ENCODE peak calls at places on chromosomes 5 and 9, in five cellular contexts. Z, G, B, P and E are unnamed samples. For H3K9me3, the result is how much of the 10 kb centered on the place peaks cover.

GRCh38 chr9:6907772-6908381 is 150.1 kb downstream of the KDM4C start:
- DNase-seq in Z (no peak), G (no peak), B (no peak), P (no peak), E (no peak)

GRCh38 chr9:106528158-106528557 is 334.8 kb upstream of the ZNF462 start:
- DNase-seq in Z (no peak), G (no peak), B (no peak), P (no peak), E (no peak)

GRCh38 chr5:67146574-67146973 is 50.0 kb downstream of the CD180 start:
- DNase-seq in Z (no peak), G (no peak), B (no peak), P (no peak), E (no peak)

GRCh38 chr9:297104-297794 is 82.6 kb downstream of the DOCK8 start:
- DNase-seq in Z (no peak), G (no peak), B (no peak), P (no peak), E (peak)

GRCh38 chr5:173196133-173196952 is 38.7 kb downstream of the NKX2-5 start:
- DNase-seq in Z (no peak), G (no peak), B (no peak), P (no peak), E (no peak)

GRCh38 chr9:136588663-136589464 is 43.0 kb upstream of the NOTCH1 start:
- DNase-seq in Z (no peak), G (no peak), B (no peak), P (no peak), E (no peak)

GRCh38 chr5:160047362-160047761 is 38.4 kb downstream of the TTC1 start:
- DNase-seq in Z (no peak), G (no peak), B (no peak), P (no peak), E (no peak)

GRCh38 chr5:17289681-17290619 is 72.5 kb downstream of the BASP1 start:
- DNase-seq in Z (no peak), G (no peak), B (no peak), P (no peak), E (no peak)

GRCh38 chr5:133552925-133553525 is 59.3 kb downstream of the FSTL4 start:
- DNase-seq in Z (no peak), G (peak), B (peak), P (peak), E (no peak)

GRCh38 chr9:114709636-114710035 is 27.6 kb upstream of the TEX48 start:
- DNase-seq in Z (no peak), G (no peak), B (no peak), P (no peak), E (no peak)

GRCh38 chr9:91033802-91034201 is 232.2 kb downstream of the SYK start:
- DNase-seq in Z (no peak), G (no peak), B (peak), P (peak), E (no peak)

GRCh38 chr5:66923922-66924321 is 272.7 kb downstream of the CD180 start:
- DNase-seq in Z (no peak), G (no peak), B (no peak), P (no peak), E (no peak)

GRCh38 chr5:60843693-60844428 is at the start of gene ELOVL7:
- DNase-seq in Z (peak), G (no peak), B (no peak), P (no peak), E (no peak)

GRCh38 chr9:38439291-38439915 is 15.1 kb upstream of the IGFBPL1 start:
- DNase-seq in Z (no peak), G (no peak), B (no peak), P (no peak), E (no peak)

GRCh38 chr9:79054500-79054899 is 517.3 kb upstream of the TLE4 start:
- DNase-seq in Z (no peak), G (no peak), B (no peak), P (no peak), E (no peak)

GRCh38 chr5:95631991-95632675 is 12.2 kb downstream of the GPR150 start:
- DNase-seq in Z (no peak), G (no peak), B (peak), P (peak), E (peak)

GRCh38 chr9:27150758-27151431 is 41.9 kb downstream of the TEK start:
- DNase-seq in Z (no peak), G (no peak), B (no peak), P (no peak), E (no peak)

GRCh38 chr5:136133416-136134383 is 1.1 kb downstream of the SMAD5 start:
- DNase-seq in Z (peak), G (peak), B (no peak), P (no peak), E (no peak)

GRCh38 chr5:123028222-123028621 is 8.3 kb downstream of the PPIC start:
- DNase-seq in Z (peak), G (no peak), B (no peak), P (no peak), E (no peak)

GRCh38 chr5:64876203-64876602 is 107.5 kb downstream of the CWC27 start:
- DNase-seq in Z (no peak), G (no peak), B (no peak), P (no peak), E (no peak)

GRCh38 chr5:55856511-55857246 is 5.5 kb downstream of the IL31RA start:
- DNase-seq in Z (no peak), G (no peak), B (no peak), P (no peak), E (no peak)

GRCh38 chr9:89792189-89793123 is 187.6 kb downstream of the GADD45G start:
- DNase-seq in Z (no peak), G (peak), B (no peak), P (no peak), E (no peak)

GRCh38 chr5:124494540-124495116 is 251.8 kb downstream of the ZNF608 start:
- DNase-seq in Z (no peak), G (no peak), B (no peak), P (no peak), E (no peak)

GRCh38 chr5:158224200-158224599 is 365.3 kb upstream of the CLINT1 start:
- DNase-seq in Z (no peak), G (no peak), B (no peak), P (no peak), E (no peak)

GRCh38 chr5:158223054-158223453 is 364.1 kb upstream of the CLINT1 start:
- DNase-seq in Z (no peak), G (no peak), B (no peak), P (no peak), E (no peak)
- H3K9me3 ChIP-seq in Z (under half), G (under half), B (under half), P (under half), E (under half)

DNA sequence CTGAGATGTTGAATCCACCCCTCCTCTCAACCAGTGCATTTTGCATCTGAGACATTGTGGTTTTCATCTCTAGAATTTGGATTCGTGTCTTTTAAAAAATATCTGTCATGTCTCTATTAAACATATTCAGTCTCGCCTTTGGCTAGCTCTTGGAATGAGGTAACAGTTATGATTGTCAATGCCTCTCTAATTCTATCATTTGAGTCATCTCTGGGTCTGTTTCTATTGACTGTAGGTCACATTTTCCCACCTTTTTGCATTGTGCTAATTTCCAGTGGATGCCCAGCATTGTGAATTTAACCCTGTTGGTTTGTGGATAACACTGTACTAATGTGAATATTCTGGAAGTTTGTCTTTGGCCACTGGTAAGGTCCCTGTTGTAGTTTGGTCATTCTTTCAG is 8.4 kb upstream of the SLC6A3 start:
- DNase-seq in Z (no peak), G (no peak), B (no peak), P (no peak), E (no peak)
- H3K9me3 ChIP-seq in Z (under half), G (under half), B (under half), P (under half), E (under half)

GRCh38 chr5:176998828-176999227 is 7.8 kb downstream of the UIMC1 start:
- DNase-seq in Z (no peak), G (no peak), B (no peak), P (no peak), E (no peak)

GRCh38 chr5:176994460-176995121 is 12.0 kb downstream of the UIMC1 start:
- DNase-seq in Z (no peak), G (no peak), B (no peak), P (no peak), E (peak)

GRCh38 chr5:176996780-176997179 is 9.8 kb downstream of the UIMC1 start:
- DNase-seq in Z (no peak), G (no peak), B (no peak), P (no peak), E (no peak)

GRCh38 chr5:176995896-176996767 is 10.4 kb downstream of the UIMC1 start:
- DNase-seq in Z (no peak), G (no peak), B (no peak), P (no peak), E (no peak)

GRCh38 chr5:176995122-176995490 is 11.5 kb downstream of the UIMC1 start:
- DNase-seq in Z (no peak), G (no peak), B (no peak), P (no peak), E (no peak)
- H3K9me3 ChIP-seq in Z (under half), G (under half), B (under half), P (under half), E (under half)

GRCh38 chr9:135269912-135270630 is 182.6 kb downstream of the OLFM1 start:
- DNase-seq in Z (no peak), G (no peak), B (no peak), P (no peak), E (no peak)

GRCh38 chr9:135275926-135276289 is 188.4 kb downstream of the OLFM1 start:
- DNase-seq in Z (no peak), G (no peak), B (no peak), P (no peak), E (no peak)

GRCh38 chr9:135273077-135273476 is 185.6 kb downstream of the OLFM1 start:
- DNase-seq in Z (no peak), G (no peak), B (no peak), P (no peak), E (no peak)

GRCh38 chr9:135275163-135275925 is 187.9 kb downstream of the OLFM1 start:
- DNase-seq in Z (no peak), G (no peak), B (no peak), P (no peak), E (no peak)

GRCh38 chr9:135272608-135273007 is 185.1 kb downstream of the OLFM1 start:
- DNase-seq in Z (no peak), G (no peak), B (no peak), P (no peak), E (no peak)
- H3K9me3 ChIP-seq in Z (under half), G (under half), B (under half), P (under half), E (under half)

DNA sequence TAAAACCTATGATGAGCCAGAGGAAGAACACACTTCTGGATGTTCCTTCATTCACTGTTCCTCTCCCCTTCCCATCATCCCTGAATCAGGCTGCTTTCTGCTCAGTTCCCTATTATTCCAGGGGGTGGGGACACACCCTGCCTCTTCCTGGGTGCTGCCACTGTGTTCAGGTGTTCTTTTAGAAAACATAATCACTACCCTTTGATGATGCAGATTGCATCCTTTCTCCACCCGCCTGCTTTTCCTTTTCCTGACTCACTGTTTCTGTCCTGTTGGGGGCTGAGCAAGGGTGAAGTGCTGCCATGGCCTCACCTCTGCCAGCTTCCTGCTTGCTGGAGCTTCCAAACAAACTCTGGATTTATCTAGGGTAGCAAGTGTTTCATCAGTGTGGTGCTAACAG is 331.9 kb upstream of the GRIA1 start:
- DNase-seq in Z (no peak), G (no peak), B (no peak), P (no peak), E (no peak)
- H3K9me3 ChIP-seq in Z (under half), G (under half), B (under half), P (under half), E (under half)